ENCODE peak calls at places on chromosomes 16 and 17, in nine cellular contexts. J is OCI-LY7, U is cardiac muscle cell, A is colonic mucosa, D is IMR-90, H is K562, C is mucosa of descending colon, Q is esophagus squamous epithelium, N is transverse colon. K is an unnamed sample. For H3K36me3, the result is how much of the 10 kb centered on the place peaks cover.

GRCh38 chr16:10839271-10839661 is 20.7 kb upstream of the TVP23A start:
- DNase-seq in J (no peak), U (no peak), A (no peak), D (no peak), H (no peak), C (no peak), Q (no peak), N (no peak), K (no peak)

GRCh38 chr17:40303009-40303657 is 5.8 kb upstream of the RARA start:
- DNase-seq in J (peak), U (no peak), A (peak), D (peak), H (peak), C (peak), Q (no peak), N (peak), K (no peak)

GRCh38 chr17:56064506-56064905 is 88.8 kb upstream of the ANKFN1 start:
- DNase-seq in J (no peak), U (no peak), A (no peak), D (no peak), H (no peak), C (no peak), Q (no peak), N (no peak), K (no peak)

GRCh38 chr16:30976486-30976885 is 8.5 kb upstream of the HSD3B7 start:
- DNase-seq in J (no peak), U (no peak), A (no peak), D (no peak), H (no peak), C (no peak), Q (no peak), N (no peak), K (no peak)

GRCh38 chr16:4327782-4328579 is 12.1 kb downstream of the GLIS2 start:
- DNase-seq in J (peak), U (peak), A (peak), D (peak), H (peak), C (peak), Q (no peak), N (peak), K (peak)

GRCh38 chr16:30381351-30382041 is 865 bp downstream of the SEPTIN1 start:
- DNase-seq in J (peak), U (no peak), A (no peak), D (no peak), H (peak), C (no peak), Q (no peak), N (no peak), K (no peak)

GRCh38 chr16:14109077-14109775 is 38.1 kb downstream of the MRTFB start:
- DNase-seq in J (no peak), U (no peak), A (no peak), D (no peak), H (no peak), C (no peak), Q (no peak), N (no peak), K (no peak)

GRCh38 chr17:20028436-20028835 is 19.3 kb downstream of the SPECC1 start:
- DNase-seq in J (no peak), U (no peak), A (no peak), D (no peak), H (no peak), C (no peak), Q (no peak), N (no peak), K (no peak)

GRCh38 chr16:56300901-56301351 is 109.6 kb downstream of the GNAO1 start:
- DNase-seq in J (no peak), U (no peak), A (no peak), D (peak), H (no peak), C (no peak), Q (no peak), N (no peak), K (no peak)

GRCh38 chr17:64240741-64241347 is 22.2 kb downstream of the TEX2 start:
- DNase-seq in J (no peak), U (no peak), A (peak), D (peak), H (peak), C (peak), Q (no peak), N (peak), K (peak)

GRCh38 chr16:1701216-1701878 is 4.6 kb upstream of the MAPK8IP3 start:
- DNase-seq in J (no peak), U (no peak), A (no peak), D (no peak), H (no peak), C (no peak), Q (no peak), N (no peak), K (no peak)

GRCh38 chr17:60305141-60305540 is 86.8 kb downstream of the USP32 start:
- DNase-seq in J (peak), U (no peak), A (peak), D (no peak), H (peak), C (peak), Q (no peak), N (no peak), K (no peak)

GRCh38 chr16:24906199-24906808 is 60.5 kb downstream of the SLC5A11 start:
- DNase-seq in J (peak), U (no peak), A (no peak), D (peak), H (peak), C (peak), Q (no peak), N (no peak), K (no peak)
- TF ChIP-seq CTCF in J (peak), U (peak), A (peak), D (peak), H (peak), C (no peak), Q (no peak), N (peak), K (peak)

DNA sequence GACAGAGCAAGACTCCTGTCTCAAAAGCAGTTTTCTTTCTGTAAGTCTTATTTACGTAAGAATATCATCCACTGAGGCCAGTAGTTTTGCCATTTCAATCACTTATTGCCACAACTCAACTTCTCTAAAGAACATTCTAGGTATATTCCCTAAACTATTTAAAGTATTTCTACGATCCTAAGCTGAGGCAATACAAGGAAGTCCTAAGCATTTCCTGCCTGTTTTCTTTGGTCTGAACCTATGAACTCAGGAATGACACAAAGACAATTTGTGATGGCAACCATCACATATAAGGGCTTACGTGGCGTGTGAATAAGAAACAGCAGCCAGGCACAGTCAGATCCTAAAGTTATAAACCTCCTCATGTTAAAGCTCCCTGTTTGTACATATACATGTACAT is 14.2 kb downstream of the USP36 start:
- DNase-seq in J (no peak), U (no peak), A (no peak), D (peak), H (no peak), C (no peak), Q (no peak), N (no peak), K (no peak)
- H3K36me3 ChIP-seq in J (half or more), U (under half), A (under half), D (under half), H (half or more), C (under half), Q (under half), N (under half), K (half or more)

GRCh38 chr17:43951750-43952149 is 2.0 kb downstream of the PYY start:
- DNase-seq in J (no peak), U (no peak), A (no peak), D (no peak), H (no peak), C (no peak), Q (no peak), N (no peak), K (no peak)

GRCh38 chr17:43952351-43952723 is 1.4 kb downstream of the PYY start:
- DNase-seq in J (no peak), U (peak), A (no peak), D (no peak), H (no peak), C (no peak), Q (no peak), N (no peak), K (no peak)

GRCh38 chr17:43946766-43947165 is 4.5 kb upstream of the PPY start:
- DNase-seq in J (peak), U (no peak), A (no peak), D (no peak), H (no peak), C (no peak), Q (no peak), N (no peak), K (no peak)

GRCh38 chr17:43950554-43950953 is 3.2 kb downstream of the PYY start:
- DNase-seq in J (no peak), U (no peak), A (no peak), D (no peak), H (no peak), C (no peak), Q (no peak), N (no peak), K (no peak)

DNA sequence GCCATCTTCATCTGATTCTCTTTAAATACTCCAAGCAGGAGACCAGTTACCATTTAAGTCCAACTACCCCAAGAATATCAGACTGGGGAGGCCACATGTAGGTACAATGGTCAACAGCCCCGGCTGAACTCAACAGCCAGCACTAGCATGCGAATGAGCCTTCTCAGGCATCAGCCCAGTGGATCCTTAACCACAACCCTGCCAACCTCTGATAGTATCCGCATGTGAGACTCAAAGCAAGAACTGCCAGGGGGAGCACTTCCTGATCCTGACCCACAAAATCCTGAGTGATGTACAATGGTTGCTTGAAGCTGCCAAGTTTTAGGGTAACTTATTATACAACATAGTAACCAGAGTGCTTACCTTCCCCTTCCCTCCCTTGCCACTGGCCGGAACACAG is 4.0 kb downstream of the PYY start:
- DNase-seq in J (no peak), U (no peak), A (no peak), D (no peak), H (no peak), C (no peak), Q (no peak), N (no peak), K (no peak)
- TF ChIP-seq CTCF in J (no peak), U (no peak), A (no peak), D (no peak), H (no peak), C (no peak), Q (no peak), N (no peak), K (no peak)

DNA sequence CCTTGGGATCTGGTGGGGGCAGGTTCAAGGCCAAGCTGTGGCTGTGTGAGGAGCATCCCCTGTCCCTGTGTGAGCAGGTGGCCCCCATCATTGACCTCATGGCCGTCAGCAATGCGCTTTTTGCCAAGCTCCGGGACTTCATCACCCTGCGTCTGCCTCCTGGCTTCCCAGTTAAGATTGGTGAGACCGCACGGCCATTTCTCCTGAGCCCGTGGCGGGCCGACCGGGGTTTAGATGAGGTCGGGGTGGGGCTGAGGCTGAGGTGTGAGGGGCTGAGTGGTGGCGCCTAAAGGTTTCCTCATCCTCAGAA is 10.7 kb downstream of the CORO6 start:
- DNase-seq in J (no peak), U (no peak), A (no peak), D (no peak), H (no peak), C (no peak), Q (no peak), N (no peak), K (no peak)
- H3K36me3 ChIP-seq in J (under half), U (under half), A (under half), D (under half), H (under half), C (under half), Q (under half), N (under half), K (under half)

GRCh38 chr17:42623732-42624596 is 14.5 kb downstream of the TUBG1 start:
- DNase-seq in J (no peak), U (no peak), A (peak), D (peak), H (peak), C (peak), Q (no peak), N (peak), K (no peak)
- TF ChIP-seq CTCF in J (no peak), U (no peak), A (no peak), D (no peak), H (peak), C (no peak), Q (no peak), N (no peak), K (no peak)

DNA sequence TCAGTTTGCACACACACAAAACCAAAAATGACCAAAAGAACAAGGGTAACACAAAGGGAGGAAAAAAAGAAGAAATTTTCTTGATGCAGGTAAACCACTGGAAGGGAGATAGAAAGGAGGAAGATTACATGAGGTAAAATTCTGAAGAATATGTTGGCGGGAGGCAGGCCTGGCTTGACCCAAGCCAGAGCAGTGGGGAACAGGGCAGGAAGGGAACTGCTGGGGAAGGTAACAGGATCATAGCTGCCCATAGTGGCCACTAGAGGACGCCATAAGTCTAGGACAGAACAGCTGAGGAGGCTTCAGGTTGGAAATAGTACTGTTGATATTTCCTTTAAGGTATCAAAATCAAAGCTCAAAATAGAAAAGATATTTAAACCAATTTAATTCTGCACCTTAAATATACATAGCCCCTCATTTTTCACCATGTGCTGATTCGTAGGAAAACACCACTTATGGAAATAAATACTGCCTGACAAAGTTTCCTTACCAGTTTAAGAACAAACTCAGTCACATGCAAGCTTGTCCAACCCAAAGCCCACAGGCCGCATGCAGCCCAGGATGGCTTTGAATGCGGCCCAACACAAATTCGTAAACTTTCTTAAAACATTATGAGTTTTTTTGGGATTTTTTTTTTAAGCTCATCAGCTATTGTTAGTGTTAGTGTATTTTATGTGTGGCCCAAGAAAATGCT is 15.5 kb downstream of the VPS35 start:
- DNase-seq in J (peak), U (peak), A (no peak), D (peak), H (peak), C (peak), Q (no peak), N (peak), K (no peak)
- H3K36me3 ChIP-seq in J (half or more), U (half or more), A (under half), D (under half), H (half or more), C (under half), Q (under half), N (half or more), K (half or more)

K was measured in left ventricle myocardium inferior.